ENCODE peak calls at places on chromosomes 16 and 17, in six cellular contexts. G, I, N, B, Q and A are unnamed samples.

GRCh38 chr16:2879854-2880508 is 3.0 kb upstream of the FLYWCH2 start:
- DNase-seq in G (no peak), B (no peak), N (no peak), Q (no peak), I (no peak), A (no peak)

GRCh38 chr16:67206838-67207115 is 7.8 kb downstream of the ELMO3 start:
- DNase-seq in B (no peak), Q (no peak), I (no peak), N (no peak), G (no peak), A (no peak)

GRCh38 chr17:6708357-6708961 is 4.7 kb downstream of the SLC13A5 start:
- DNase-seq in Q (no peak), I (no peak), G (no peak), B (no peak), N (no peak), A (peak)

GRCh38 chr16:75798714-75799113 is 72.4 kb upstream of the CPHXL start:
- DNase-seq in B (no peak), G (no peak), N (no peak), Q (no peak), I (no peak), A (no peak)

GRCh38 chr17:48131216-48131824 is 23.8 kb downstream of the SNX11 start:
- DNase-seq in B (peak), G (peak), I (peak), Q (peak), N (peak), A (peak)

GRCh38 chr16:27642753-27643152 is 92.8 kb downstream of the KATNIP start:
- DNase-seq in N (peak), B (no peak), I (peak), Q (no peak), G (peak), A (peak)

GRCh38 chr17:14672830-14673229 is 371.9 kb downstream of the HS3ST3B1 start:
- DNase-seq in Q (no peak), N (no peak), B (peak), I (no peak), G (peak), A (no peak)

GRCh38 chr17:72811976-72812687 is 280.4 kb downstream of the SLC39A11 start:
- DNase-seq in B (no peak), G (no peak), Q (no peak), I (no peak), N (no peak), A (no peak)

GRCh38 chr16:24208710-24209109 is 47.4 kb upstream of the CACNG3 start:
- DNase-seq in N (no peak), I (peak), B (no peak), G (no peak), Q (no peak), A (peak)

GRCh38 chr17:43584666-43585102 is 38.5 kb upstream of the ETV4 start:
- DNase-seq in N (no peak), I (no peak), Q (no peak), B (no peak), G (peak), A (no peak)

GRCh38 chr16:58409316-58409973 is 17.2 kb downstream of the GINS3 start:
- DNase-seq in B (peak), I (no peak), N (no peak), Q (no peak), G (peak), A (no peak)

GRCh38 chr17:45976755-45977505 is 22.1 kb upstream of the STH start:
- DNase-seq in Q (no peak), I (no peak), N (no peak), G (no peak), B (no peak), A (no peak)

GRCh38 chr16:80034948-80035700 is 434.6 kb upstream of the MAF start:
- DNase-seq in G (no peak), N (no peak), I (no peak), B (no peak), Q (no peak), A (no peak)

GRCh38 chr16:64627288-64627687 is 494.6 kb downstream of the CDH11 start:
- DNase-seq in N (no peak), G (peak), Q (no peak), B (no peak), I (peak), A (peak)

GRCh38 chr16:27520982-27521673 is 28.6 kb downstream of the GTF3C1 start:
- DNase-seq in Q (no peak), I (no peak), N (no peak), G (no peak), B (no peak), A (no peak)

GRCh38 chr17:57941384-57942370 is 13.5 kb downstream of the CUEDC1 start:
- DNase-seq in B (no peak), G (no peak), N (no peak), I (peak), Q (no peak), A (no peak)

GRCh38 chr17:81582341-81582740 is 30.2 kb upstream of the FAAP100 start:
- DNase-seq in G (peak), I (no peak), N (no peak), B (no peak), Q (no peak), A (no peak)

GRCh38 chr16:78957328-78958100 is 643.0 kb downstream of the MAF start:
- DNase-seq in N (peak), I (no peak), Q (no peak), B (no peak), G (no peak), A (no peak)

GRCh38 chr17:11598274-11599221 is at the start of gene DNAH9:
- DNase-seq in B (peak), N (no peak), Q (peak), G (peak), I (peak), A (peak)

GRCh38 chr17:7838291-7839075 is 4.5 kb downstream of the KDM6B start:
- DNase-seq in G (peak), Q (peak), N (no peak), I (peak), B (peak), A (peak)

GRCh38 chr17:73272906-73273218 is 11.2 kb upstream of the CPSF4L start:
- DNase-seq in B (no peak), G (no peak), N (no peak), I (peak), Q (no peak), A (peak)

GRCh38 chr16:83300326-83300725 is 507.5 kb upstream of the HSBP1 start:
- DNase-seq in N (no peak), Q (no peak), G (no peak), I (no peak), B (no peak), A (no peak)

GRCh38 chr17:75799402-75799801 is 14.8 kb downstream of the UNK start:
- DNase-seq in G (no peak), I (no peak), B (no peak), N (no peak), Q (no peak), A (no peak)

GRCh38 chr16:8777217-8777616 is 20.2 kb downstream of the TMEM186 start:
- DNase-seq in B (no peak), G (no peak), I (no peak), Q (no peak), N (no peak), A (no peak)

GRCh38 chr17:80389011-80389995 is 25.7 kb upstream of the ENDOV start:
- DNase-seq in N (no peak), B (no peak), I (no peak), G (no peak), Q (no peak), A (peak)

GRCh38 chr17:77875881-77876509 is 82.5 kb upstream of the TNRC6C start:
- DNase-seq in Q (no peak), N (no peak), B (no peak), I (no peak), G (peak), A (no peak)

GRCh38 chr17:82909322-82909904 is 69.6 kb upstream of the ZNF750 start:
- DNase-seq in G (no peak), B (no peak), N (no peak), I (no peak), Q (no peak), A (no peak)

GRCh38 chr16:30715777-30716445 is 16.9 kb downstream of the SRCAP start:
- DNase-seq in N (peak), B (no peak), Q (peak), I (peak), G (peak), A (no peak)

GRCh38 chr17:2083613-2084128 is 28.8 kb downstream of the HIC1 start:
- DNase-seq in N (no peak), G (no peak), B (no peak), I (no peak), Q (no peak), A (no peak)